ENCODE peak calls at places on chromosomes 2 and 18, in six cellular contexts. P, Z, J, X, T and O are unnamed samples.

GRCh38 chr2:57720728-57721627 is 325.6 kb upstream of the VRK2 start:
- DNase-seq in P (peak), Z (no peak), J (peak), X (no peak), T (no peak), O (no peak)

GRCh38 chr18:9705183-9705864 is 2.8 kb upstream of the RAB31 start:
- DNase-seq in P (peak), Z (no peak), J (no peak), X (no peak), T (no peak), O (no peak)

GRCh38 chr2:224106794-224107193 is 67.7 kb upstream of the SERPINE2 start:
- DNase-seq in P (no peak), Z (no peak), J (no peak), X (no peak), T (no peak), O (no peak)

GRCh38 chr2:121830809-121831208 is 75.4 kb downstream of the TSN start:
- DNase-seq in P (peak), Z (no peak), J (no peak), X (no peak), T (no peak), O (no peak)

GRCh38 chr2:96547751-96548161 is 11.2 kb downstream of the ARID5A start:
- DNase-seq in P (no peak), Z (no peak), J (no peak), X (peak), T (no peak), O (no peak)

GRCh38 chr2:232327089-232328037 is 51.2 kb upstream of the ALPP start:
- DNase-seq in P (peak), Z (peak), J (peak), X (peak), T (peak), O (no peak)

GRCh38 chr2:98806266-98806697 is 75.3 kb upstream of the MGAT4A start:
- DNase-seq in P (peak), Z (peak), J (no peak), X (no peak), T (peak), O (no peak)

GRCh38 chr2:138267161-138267901 is 234.2 kb upstream of the SPOPL start:
- DNase-seq in P (peak), Z (no peak), J (no peak), X (no peak), T (no peak), O (no peak)

GRCh38 chr2:84940088-84940470 is 30.9 kb upstream of the KCMF1 start:
- DNase-seq in P (no peak), Z (no peak), J (no peak), X (peak), T (no peak), O (no peak)

GRCh38 chr18:9531791-9532410 is 56.6 kb downstream of the RALBP1 start:
- DNase-seq in P (no peak), Z (no peak), J (no peak), X (no peak), T (no peak), O (no peak)

GRCh38 chr2:9228088-9228751 is 21.6 kb downstream of the ASAP2 start:
- DNase-seq in P (peak), Z (no peak), J (no peak), X (no peak), T (no peak), O (no peak)

GRCh38 chr18:58105908-58106673 is 62.1 kb downstream of the NEDD4L start:
- DNase-seq in P (no peak), Z (no peak), J (no peak), X (no peak), T (no peak), O (no peak)

GRCh38 chr2:26318950-26319349 is 27.0 kb upstream of the SELENOI start:
- DNase-seq in P (no peak), Z (no peak), J (no peak), X (no peak), T (no peak), O (no peak)

GRCh38 chr2:66565291-66565690 is 130.4 kb downstream of the MEIS1 start:
- DNase-seq in P (peak), Z (no peak), J (no peak), X (no peak), T (no peak), O (no peak)

GRCh38 chr18:79935925-79936324 is 15.5 kb downstream of the SLC66A2 start:
- DNase-seq in P (no peak), Z (no peak), J (no peak), X (peak), T (no peak), O (no peak)

GRCh38 chr2:238527565-238527964 is 100.8 kb downstream of the ASB1 start:
- DNase-seq in P (no peak), Z (peak), J (no peak), X (no peak), T (no peak), O (no peak)

GRCh38 chr2:239321596-239322413 is 79.0 kb downstream of the HDAC4 start:
- DNase-seq in P (no peak), Z (no peak), J (no peak), X (peak), T (no peak), O (no peak)

GRCh38 chr2:236768393-236769140 is 198.9 kb downstream of the ACKR3 start:
- DNase-seq in P (peak), Z (no peak), J (no peak), X (no peak), T (no peak), O (no peak)

GRCh38 chr2:40760071-40760666 is 308.3 kb upstream of the SLC8A1 start:
- DNase-seq in P (peak), Z (no peak), J (peak), X (no peak), T (no peak), O (no peak)

GRCh38 chr2:58571181-58571852 is 330.2 kb upstream of the FANCL start:
- DNase-seq in P (peak), Z (no peak), J (peak), X (no peak), T (no peak), O (no peak)

GRCh38 chr18:26652501-26652900 is 104.1 kb upstream of the KCTD1 start:
- DNase-seq in P (no peak), Z (no peak), J (no peak), X (no peak), T (no peak), O (no peak)

GRCh38 chr2:240818293-240818542 is 1.8 kb downstream of the KIF1A start:
- DNase-seq in P (no peak), Z (no peak), J (no peak), X (peak), T (peak), O (no peak)
- H3K4me3 ChIP-seq in P (no peak), Z (no peak), J (no peak), X (no peak), T (no peak), O (no peak)

GRCh38 chr2:7625392-7626138 is 708.4 kb downstream of the RNF144A start:
- DNase-seq in P (no peak), Z (no peak), J (no peak), X (no peak), T (no peak), O (no peak)

GRCh38 chr2:7627587-7627986 is 710.4 kb downstream of the RNF144A start:
- DNase-seq in P (peak), Z (no peak), J (no peak), X (no peak), T (no peak), O (no peak)

GRCh38 chr2:7621018-7621814 is 704.0 kb downstream of the RNF144A start:
- DNase-seq in P (peak), Z (no peak), J (no peak), X (no peak), T (no peak), O (no peak)

GRCh38 chr2:7620255-7620654 is 703.0 kb downstream of the RNF144A start:
- DNase-seq in P (peak), Z (no peak), J (no peak), X (no peak), T (no peak), O (no peak)

DNA sequence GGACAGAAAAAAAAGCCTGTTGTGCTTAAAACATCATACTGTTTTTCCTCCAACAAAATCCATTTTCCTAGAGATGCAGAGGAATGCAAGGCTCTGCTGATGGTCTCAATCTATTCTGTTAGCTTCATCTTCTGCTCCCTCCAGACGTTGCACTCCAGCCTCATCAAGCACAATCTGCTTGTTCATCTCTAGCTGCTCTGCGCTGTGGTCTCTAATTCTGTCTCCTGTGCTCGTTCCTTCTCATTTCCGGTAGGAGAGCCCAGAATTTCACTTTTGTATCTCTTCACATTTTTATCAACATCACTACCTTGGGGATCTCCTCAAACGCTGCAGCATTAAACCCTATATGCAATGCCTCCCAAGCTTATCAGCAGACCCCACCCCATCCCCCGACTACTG is 708.9 kb downstream of the RNF144A start:
- DNase-seq in P (no peak), Z (no peak), J (no peak), X (no peak), T (no peak), O (no peak)
- H3K4me3 ChIP-seq in P (no peak), Z (no peak), J (no peak), X (no peak), T (no peak), O (no peak)

GRCh38 chr2:11613297-11613696 is 56.7 kb downstream of the NTSR2 start:
- DNase-seq in P (no peak), Z (no peak), J (no peak), X (no peak), T (no peak), O (no peak)
- H3K4me3 ChIP-seq in P (no peak), Z (no peak), J (no peak), X (no peak), T (no peak), O (no peak)

GRCh38 chr2:118202707-118203303 is 114.5 kb downstream of the INSIG2 start:
- DNase-seq in P (peak), Z (no peak), J (peak), X (no peak), T (no peak), O (no peak)
- H3K4me3 ChIP-seq in P (no peak), Z (no peak), J (no peak), X (no peak), T (no peak), O (no peak)

GRCh38 chr2:60296219-60296955 is 257.1 kb downstream of the BCL11A start:
- DNase-seq in P (no peak), Z (no peak), J (no peak), X (no peak), T (no peak), O (no peak)

GRCh38 chr2:60294901-60295590 is 258.4 kb downstream of the BCL11A start:
- DNase-seq in P (no peak), Z (no peak), J (no peak), X (no peak), T (no peak), O (no peak)

GRCh38 chr2:60297296-60298010 is 256.0 kb downstream of the BCL11A start:
- DNase-seq in P (no peak), Z (no peak), J (no peak), X (no peak), T (peak), O (no peak)

GRCh38 chr2:60292242-60292641 is 261.2 kb downstream of the BCL11A start:
- DNase-seq in P (no peak), Z (no peak), J (no peak), X (no peak), T (no peak), O (no peak)

DNA sequence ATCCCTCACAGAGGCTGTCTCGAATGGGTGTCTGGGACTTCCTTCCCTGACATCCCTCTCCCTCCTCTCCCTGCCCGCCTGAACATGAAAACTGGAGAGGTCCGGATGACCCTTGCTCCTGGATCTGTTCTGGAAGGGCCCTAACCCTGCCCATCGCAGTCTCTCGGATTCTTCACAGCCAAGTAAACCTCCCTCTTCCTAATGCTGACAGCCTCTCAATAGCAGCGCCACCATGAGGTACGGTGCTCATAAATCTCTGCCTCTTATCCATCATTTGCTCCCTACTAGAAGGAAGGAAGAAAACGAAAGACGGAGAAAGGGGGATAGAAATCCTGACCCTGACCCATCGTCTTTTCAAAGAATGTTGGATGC is 257.9 kb downstream of the BCL11A start:
- DNase-seq in P (no peak), Z (no peak), J (no peak), X (no peak), T (no peak), O (no peak)
- H3K4me3 ChIP-seq in P (no peak), Z (no peak), J (no peak), X (no peak), T (no peak), O (no peak)

DNA sequence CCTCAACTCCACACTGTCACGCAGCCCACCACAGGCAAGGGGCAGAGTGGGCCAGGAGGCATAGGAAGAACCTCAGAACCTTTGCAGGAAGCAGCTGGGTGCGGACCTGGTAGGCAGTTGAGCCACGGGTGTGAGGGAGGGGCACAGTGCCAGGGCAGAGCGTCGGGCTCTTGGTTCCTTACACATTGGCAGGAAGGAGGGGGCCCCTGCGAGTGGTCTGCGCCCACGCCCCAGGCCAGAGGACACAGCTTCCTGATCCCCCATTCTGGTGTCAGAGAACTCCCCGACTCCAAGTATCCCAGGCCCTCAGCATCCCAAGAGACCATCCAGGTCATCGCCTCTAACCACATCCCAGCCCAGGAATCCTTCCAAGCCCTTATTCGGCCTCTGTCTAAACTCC is 61.5 kb downstream of the TNS1 start:
- DNase-seq in P (no peak), Z (no peak), J (no peak), X (peak), T (no peak), O (no peak)
- H3K4me3 ChIP-seq in P (no peak), Z (peak), J (peak), X (peak), T (peak), O (peak)

GRCh38 chr2:113237604-113238003 is 41.1 kb downstream of the PAX8 start:
- DNase-seq in P (no peak), Z (no peak), J (no peak), X (no peak), T (no peak), O (no peak)
- H3K4me3 ChIP-seq in P (peak), Z (no peak), J (no peak), X (no peak), T (no peak), O (no peak)

GRCh38 chr18:3415110-3415509 is 34.9 kb upstream of the TGIF1 start:
- DNase-seq in P (no peak), Z (no peak), J (no peak), X (no peak), T (no peak), O (no peak)

GRCh38 chr18:3410273-3410672 is 39.7 kb upstream of the TGIF1 start:
- DNase-seq in P (no peak), Z (no peak), J (no peak), X (no peak), T (no peak), O (no peak)

GRCh38 chr18:3409811-3410210 is 40.2 kb upstream of the TGIF1 start:
- DNase-seq in P (no peak), Z (no peak), J (no peak), X (no peak), T (no peak), O (no peak)

GRCh38 chr18:3411327-3411726 is 38.6 kb upstream of the TGIF1 start:
- DNase-seq in P (no peak), Z (no peak), J (no peak), X (no peak), T (no peak), O (no peak)

GRCh38 chr18:3411854-3412268 is 38.1 kb upstream of the TGIF1 start:
- DNase-seq in P (no peak), Z (no peak), J (no peak), X (peak), T (peak), O (no peak)
- H3K4me3 ChIP-seq in P (no peak), Z (peak), J (peak), X (peak), T (peak), O (peak)

GRCh38 chr2:179262077-179262660 is 2.5 kb downstream of the SESTD1 start:
- DNase-seq in P (peak), Z (no peak), J (no peak), X (no peak), T (no peak), O (no peak)
- H3K4me3 ChIP-seq in P (peak), Z (no peak), J (no peak), X (no peak), T (peak), O (no peak)

GRCh38 chr2:200438251-200438650 is 71.6 kb downstream of the KCTD18 start:
- DNase-seq in P (no peak), Z (no peak), J (no peak), X (no peak), T (no peak), O (no peak)
- H3K4me3 ChIP-seq in P (no peak), Z (no peak), J (no peak), X (no peak), T (no peak), O (no peak)